ENCODE peak calls at places on chromosome 20, in eight cellular contexts. Q is NCI-H524; U is Daoy; Z is activated CD4-positive, CD25-positive, alpha-beta regulatory T cell treated with anti-CD3 and anti-CD28 coated beads, Interleukin-2, amount 50 U/mL, for 16 hours; Y is naive thymus-derived CD4-positive, alpha-beta T cell; E is 8988T; O is small intestine; T is activated T-cell treated with anti-CD3 and anti-CD28 coated beads for 4 hours. B is an unnamed sample.

GRCh38 chr20:40666336-40666735 is 22.7 kb downstream of the MAFB start:
- DNase-seq in Q (no peak), U (no peak), Z (no peak), Y (no peak), E (no peak), O (no peak), T (no peak), B (no peak)

GRCh38 chr20:38935285-38935684 is 9.1 kb downstream of the FAM83D start:
- DNase-seq in Q (no peak), U (no peak), Z (no peak), Y (no peak), E (no peak), O (no peak), T (no peak), B (no peak)

GRCh38 chr20:44416082-44416715 is 59.5 kb upstream of the TTPAL start:
- DNase-seq in Q (no peak), U (no peak), Z (no peak), Y (no peak), E (no peak), O (no peak), T (no peak), B (no peak)

GRCh38 chr20:10074513-10074912 is 39.7 kb downstream of the ANKEF1 start:
- DNase-seq in Q (no peak), U (peak), Z (no peak), Y (no peak), E (no peak), O (no peak), T (no peak), B (no peak)

GRCh38 chr20:36717657-36718056 is 28.2 kb downstream of the NDRG3 start:
- DNase-seq in Q (no peak), U (no peak), Z (no peak), Y (no peak), E (no peak), O (peak), T (no peak), B (peak)

GRCh38 chr20:63124092-63124781 is 91.7 kb downstream of the YTHDF1 start:
- DNase-seq in Q (no peak), U (peak), Z (no peak), Y (no peak), E (no peak), O (no peak), T (no peak), B (no peak)

GRCh38 chr20:20780127-20780822 is 67.8 kb upstream of the RALGAPA2 start:
- DNase-seq in Q (no peak), U (peak), Z (no peak), Y (no peak), E (no peak), O (peak), T (no peak), B (peak)

GRCh38 chr20:17376031-17376430 is 149.2 kb downstream of the PCSK2 start:
- DNase-seq in Q (no peak), U (no peak), Z (no peak), Y (no peak), E (no peak), O (no peak), T (no peak), B (no peak)

GRCh38 chr20:46050444-46050843 is 21.4 kb downstream of the SLC12A5 start:
- DNase-seq in Q (no peak), U (no peak), Z (no peak), Y (no peak), E (no peak), O (no peak), T (no peak), B (no peak)

GRCh38 chr20:38825901-38826625 is 20.6 kb downstream of the PPP1R16B start:
- DNase-seq in Q (peak), U (peak), Z (no peak), Y (no peak), E (no peak), O (no peak), T (no peak), B (no peak)

GRCh38 chr20:33443006-33443511 is 504 bp downstream of the SNTA1 start:
- DNase-seq in Q (no peak), U (peak), Z (no peak), Y (no peak), E (peak), O (no peak), T (no peak), B (peak)

GRCh38 chr20:40938020-40938419 is 90.6 kb upstream of the TOP1 start:
- DNase-seq in Q (no peak), U (no peak), Z (no peak), Y (no peak), E (no peak), O (no peak), T (no peak), B (no peak)

GRCh38 chr20:26167499-26167898 is 470.8 kb upstream of the ZNF337 start:
- DNase-seq in Q (no peak), U (peak), Z (no peak), Y (no peak), E (no peak), O (no peak), T (no peak), B (no peak)

GRCh38 chr20:59177266-59178250 is 13.9 kb downstream of the ZNF831 start:
- DNase-seq in Q (no peak), U (no peak), Z (no peak), Y (no peak), E (no peak), O (peak), T (no peak), B (no peak)

GRCh38 chr20:24648481-24648880 is 179.1 kb downstream of the SYNDIG1 start:
- DNase-seq in Q (peak), U (no peak), Z (no peak), Y (no peak), E (no peak), O (no peak), T (no peak), B (no peak)

GRCh38 chr20:20594171-20594530 is 118.3 kb downstream of the RALGAPA2 start:
- DNase-seq in Q (peak), U (no peak), Z (no peak), Y (no peak), E (no peak), O (peak), T (no peak), B (no peak)

GRCh38 chr20:5870462-5871021 is 79.8 kb downstream of the TRMT6 start:
- DNase-seq in Q (peak), U (no peak), Z (no peak), Y (no peak), E (no peak), O (no peak), T (no peak), B (no peak)

GRCh38 chr20:54118220-54119001 is 48.0 kb upstream of the BCAS1 start:
- DNase-seq in Q (no peak), U (no peak), Z (no peak), Y (no peak), E (no peak), O (no peak), T (no peak), B (no peak)

GRCh38 chr20:38083338-38084048 is 49.9 kb downstream of the RPRD1B start:
- DNase-seq in Q (no peak), U (no peak), Z (no peak), Y (no peak), E (no peak), O (no peak), T (no peak), B (no peak)

GRCh38 chr20:61253640-61254511 is 1.8 kb downstream of the CDH4 start:
- DNase-seq in Q (no peak), U (peak), Z (no peak), Y (no peak), E (no peak), O (no peak), T (no peak), B (no peak)

GRCh38 chr20:38392356-38392755 is 42.8 kb downstream of the SNHG17 start:
- DNase-seq in Q (no peak), U (no peak), Z (no peak), Y (no peak), E (no peak), O (peak), T (no peak), B (no peak)

GRCh38 chr20:13183005-13183404 is 38.1 kb upstream of the ISM1 start:
- DNase-seq in Q (no peak), U (peak), Z (no peak), Y (no peak), E (no peak), O (no peak), T (no peak), B (no peak)

GRCh38 chr20:1827974-1828785 is 67.0 kb upstream of the SIRPA start:
- DNase-seq in Q (no peak), U (peak), Z (no peak), Y (no peak), E (no peak), O (peak), T (no peak), B (peak)

GRCh38 chr20:1800777-1801176 is 94.4 kb upstream of the SIRPA start:
- DNase-seq in Q (peak), U (no peak), Z (no peak), Y (no peak), E (no peak), O (no peak), T (no peak), B (no peak)

GRCh38 chr20:12058201-12058600 is 140.5 kb downstream of the BTBD3 start:
- DNase-seq in Q (no peak), U (no peak), Z (no peak), Y (no peak), E (no peak), O (no peak), T (no peak), B (no peak)

GRCh38 chr20:37941992-37942391 is 39.1 kb downstream of the VSTM2L start:
- DNase-seq in Q (no peak), U (no peak), Z (no peak), Y (no peak), E (no peak), O (no peak), T (no peak), B (no peak)

GRCh38 chr20:47304287-47304686 is 52.2 kb downstream of the ZMYND8 start:
- DNase-seq in Q (no peak), U (no peak), Z (no peak), Y (no peak), E (no peak), O (peak), T (no peak), B (peak)

GRCh38 chr20:45406260-45407066 is 1.6 kb upstream of the DBNDD2 start:
- DNase-seq in Q (peak), U (peak), Z (no peak), Y (peak), E (peak), O (peak), T (peak), B (peak)

GRCh38 chr20:49353348-49353747 is 75.5 kb upstream of the ZNFX1 start:
- DNase-seq in Q (no peak), U (no peak), Z (no peak), Y (no peak), E (no peak), O (no peak), T (no peak), B (no peak)

GRCh38 chr20:5557123-5557522 is 193.1 kb upstream of the SHLD1 start:
- DNase-seq in Q (peak), U (peak), Z (peak), Y (peak), E (peak), O (peak), T (peak), B (peak)

GRCh38 chr20:2652724-2653510 is 485 bp downstream of the NOP56 start:
- DNase-seq in Q (peak), U (no peak), Z (no peak), Y (no peak), E (no peak), O (peak), T (peak), B (peak)

GRCh38 chr20:11274137-11274536 is 600.3 kb upstream of the JAG1 start:
- DNase-seq in Q (peak), U (peak), Z (no peak), Y (no peak), E (peak), O (peak), T (no peak), B (no peak)

GRCh38 chr20:57429579-57430202 is 38.5 kb downstream of the RBM38 start:
- DNase-seq in Q (no peak), U (peak), Z (no peak), Y (no peak), E (no peak), O (no peak), T (no peak), B (no peak)

B was measured in transverse colon.